ENCODE peak calls at places on chromosomes 11 and 22, in six cellular contexts. Q, K, Z, D, F and U are unnamed samples.

GRCh38 chr11:114088216-114088615 is 28.7 kb downstream of the ZBTB16 start:
- DNase-seq in Q (no peak), K (no peak), Z (no peak), D (no peak), F (no peak), U (no peak)

GRCh38 chr11:130775306-130776043 is 140.8 kb downstream of the SNX19 start:
- DNase-seq in Q (peak), K (no peak), Z (peak), D (no peak), F (no peak), U (no peak)

GRCh38 chr11:4606231-4607015 is 1.6 kb downstream of the TRIM68 start:
- DNase-seq in Q (peak), K (no peak), Z (peak), D (no peak), F (no peak), U (no peak)

GRCh38 chr11:33116535-33116934 is 44.7 kb downstream of the CSTF3 start:
- DNase-seq in Q (peak), K (no peak), Z (peak), D (no peak), F (no peak), U (no peak)

GRCh38 chr11:69470301-69470700 is 11.2 kb upstream of the LINC01488 start:
- DNase-seq in Q (no peak), K (no peak), Z (no peak), D (no peak), F (no peak), U (no peak)

GRCh38 chr11:67413266-67413797 is 2.1 kb upstream of the CARNS1 start:
- DNase-seq in Q (peak), K (no peak), Z (no peak), D (no peak), F (no peak), U (no peak)

GRCh38 chr11:121467965-121468364 is 15.2 kb upstream of the SORL1-AS1 start:
- DNase-seq in Q (no peak), K (no peak), Z (no peak), D (no peak), F (no peak), U (no peak)

GRCh38 chr11:2194877-2195755 is 23.5 kb upstream of the TH start:
- DNase-seq in Q (peak), K (no peak), Z (peak), D (peak), F (no peak), U (peak)

GRCh38 chr11:75565221-75565814 is 3.3 kb downstream of the SERPINH1 start:
- DNase-seq in Q (peak), K (peak), Z (peak), D (peak), F (no peak), U (no peak)

GRCh38 chr22:32917577-32918375 is 116.3 kb downstream of the TIMP3 start:
- DNase-seq in Q (peak), K (no peak), Z (no peak), D (no peak), F (no peak), U (no peak)

GRCh38 chr22:33796494-33796893 is 123.8 kb downstream of the LARGE1 start:
- DNase-seq in Q (no peak), K (no peak), Z (no peak), D (no peak), F (no peak), U (no peak)

GRCh38 chr11:850777-851762 is 8.4 kb downstream of the TSPAN4 start:
- DNase-seq in Q (no peak), K (no peak), Z (no peak), D (peak), F (no peak), U (no peak)

GRCh38 chr11:69416746-69417145 is 64.7 kb upstream of the LINC01488 start:
- DNase-seq in Q (no peak), K (no peak), Z (no peak), D (no peak), F (no peak), U (no peak)

GRCh38 chr11:560305-561147 is at the start of the genes LMNTD2 and RASSF7:
- DNase-seq in Q (peak), K (peak), Z (peak), D (peak), F (peak), U (peak)

GRCh38 chr11:112786196-112786595 is 175.0 kb upstream of the NCAM1 start:
- DNase-seq in Q (no peak), K (no peak), Z (no peak), D (no peak), F (no peak), U (no peak)
- H2AFZ ChIP-seq in Q (no peak), K (no peak), Z (no peak), D (no peak), F (no peak), U (no peak)

DNA sequence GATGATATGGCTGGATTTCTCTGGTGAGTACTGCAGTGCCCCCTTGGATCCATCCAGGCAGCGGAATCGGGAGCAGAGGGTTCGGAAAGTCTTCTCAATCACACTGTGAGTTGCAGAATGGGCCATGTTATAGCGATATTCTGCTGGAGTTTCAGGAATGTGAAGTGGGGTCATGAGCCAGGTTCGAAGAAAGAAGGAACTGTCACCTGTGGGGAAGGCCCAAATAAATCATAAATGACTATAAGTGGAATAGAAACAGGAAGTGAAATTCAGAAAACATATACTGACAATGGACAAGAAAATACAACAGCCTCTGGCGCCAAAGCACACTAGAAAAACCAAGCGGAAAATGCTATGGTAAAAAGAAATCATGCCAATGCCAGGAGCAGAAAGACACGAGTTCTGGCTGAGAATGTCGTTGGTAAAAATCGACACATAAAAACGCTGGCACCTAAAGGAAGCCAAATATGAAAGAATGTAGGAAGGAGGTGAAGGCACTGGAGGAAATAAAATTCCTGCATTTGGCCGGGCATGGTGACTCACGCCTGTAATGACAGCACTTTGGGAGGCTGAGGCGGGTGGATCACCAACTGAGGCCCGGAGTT is 10.0 kb upstream of the AMBRA1 start:
- DNase-seq in Q (no peak), K (no peak), Z (no peak), D (no peak), F (no peak), U (no peak)
- H3K9ac ChIP-seq in Q (no peak), K (peak), Z (no peak), D (no peak), F (no peak), U (no peak)

GRCh38 chr22:39174498-39175120 is 22.1 kb upstream of the CBX7 start:
- DNase-seq in Q (peak), K (peak), Z (peak), D (peak), F (peak), U (peak)
- H3K18ac ChIP-seq in Q (peak), K (peak), Z (peak), D (peak), F (peak), U (peak)

GRCh38 chr11:111531156-111531555 is 9.4 kb upstream of the LAYN start:
- DNase-seq in Q (no peak), K (no peak), Z (peak), D (no peak), F (no peak), U (no peak)

GRCh38 chr11:111530091-111530490 is 10.4 kb upstream of the LAYN start:
- DNase-seq in Q (peak), K (peak), Z (no peak), D (no peak), F (no peak), U (no peak)

GRCh38 chr11:111531687-111532364 is 8.7 kb upstream of the LAYN start:
- DNase-seq in Q (peak), K (peak), Z (peak), D (no peak), F (no peak), U (no peak)

GRCh38 chr11:111535281-111535680 is 5.2 kb upstream of the LAYN start:
- DNase-seq in Q (no peak), K (no peak), Z (no peak), D (no peak), F (no peak), U (no peak)

GRCh38 chr11:111532365-111532709 is 8.2 kb upstream of the LAYN start:
- DNase-seq in Q (no peak), K (no peak), Z (no peak), D (no peak), F (no peak), U (no peak)
- H2AFZ ChIP-seq in Q (no peak), K (no peak), Z (peak), D (no peak), F (peak), U (no peak)